ENCODE peak calls at places on chromosome 10, in five cellular contexts. One of them, this sample, is unnamed.
A peak's percentile ranks its signal among the peaks of the same experiment; 100 is the strongest.

GRCh38 chr10:73995035-73995358 is 2.9 kb upstream of the VCL start:
- DNase-seq in body of pancreas: no peak
- DNase-seq in colonic mucosa: no peak
- DNase-seq in Peyer's patch: no peak
- DNase-seq in heart left ventricle: no peak
- DNase-seq in this sample: no peak

GRCh38 chr10:86795353-86795752 is 38.9 kb downstream of the BMPR1A start:
- DNase-seq in heart left ventricle: no peak
- DNase-seq in Peyer's patch: no peak
- DNase-seq in colonic mucosa: no peak
- DNase-seq in body of pancreas: no peak
- DNase-seq in this sample: no peak

GRCh38 chr10:91144961-91145360 is 75.5 kb upstream of the PCGF5 start:
- DNase-seq in colonic mucosa: no peak
- DNase-seq in heart left ventricle: no peak
- DNase-seq in Peyer's patch: no peak
- DNase-seq in body of pancreas: no peak
- DNase-seq in this sample: no peak

GRCh38 chr10:68598978-68599753 is 39.0 kb downstream of the TET1 start:
- DNase-seq in colonic mucosa: peak; percentile 32
- DNase-seq in body of pancreas: peak; percentile 36
- DNase-seq in heart left ventricle: peak; percentile 46
- DNase-seq in Peyer's patch: no peak
- DNase-seq in this sample: no peak

GRCh38 chr10:131735577-131735976 is 165.2 kb upstream of the PPP2R2D start:
- DNase-seq in Peyer's patch: no peak
- DNase-seq in heart left ventricle: no peak
- DNase-seq in body of pancreas: no peak
- DNase-seq in colonic mucosa: no peak
- DNase-seq in this sample: no peak

GRCh38 chr10:52956861-52957260 is 184.3 kb upstream of the MBL2 start:
- DNase-seq in colonic mucosa: no peak
- DNase-seq in heart left ventricle: no peak
- DNase-seq in Peyer's patch: no peak
- DNase-seq in body of pancreas: no peak
- DNase-seq in this sample: no peak

GRCh38 chr10:52486840-52487611 is 172.9 kb downstream of the DKK1 start:
- DNase-seq in Peyer's patch: no peak
- DNase-seq in colonic mucosa: no peak
- DNase-seq in heart left ventricle: no peak
- DNase-seq in body of pancreas: no peak
- DNase-seq in this sample: no peak

GRCh38 chr10:124239134-124239533 is 145.7 kb upstream of the CHST15 start:
- DNase-seq in heart left ventricle: no peak
- DNase-seq in Peyer's patch: no peak
- DNase-seq in body of pancreas: no peak
- DNase-seq in colonic mucosa: no peak
- DNase-seq in this sample: no peak

GRCh38 chr10:22629126-22629525 is 85.3 kb downstream of the PIP4K2A start:
- DNase-seq in body of pancreas: no peak
- DNase-seq in Peyer's patch: no peak
- DNase-seq in colonic mucosa: no peak
- DNase-seq in heart left ventricle: no peak
- DNase-seq in this sample: no peak

GRCh38 chr10:28858641-28859040 is 181.3 kb downstream of the BAMBI start:
- DNase-seq in heart left ventricle: no peak
- DNase-seq in Peyer's patch: no peak
- DNase-seq in colonic mucosa: no peak
- DNase-seq in body of pancreas: no peak
- DNase-seq in this sample: no peak

GRCh38 chr10:103789771-103790201 is 65.6 kb downstream of the SH3PXD2A start:
- DNase-seq in Peyer's patch: no peak
- DNase-seq in colonic mucosa: peak; percentile 83
- DNase-seq in body of pancreas: peak; percentile 43
- DNase-seq in heart left ventricle: no peak
- DNase-seq in this sample: no peak

GRCh38 chr10:120738658-120739057 is 112.5 kb upstream of the WDR11 start:
- DNase-seq in heart left ventricle: no peak
- DNase-seq in Peyer's patch: no peak
- DNase-seq in body of pancreas: no peak
- DNase-seq in colonic mucosa: no peak
- DNase-seq in this sample: no peak

GRCh38 chr10:11210211-11210922 is 192.7 kb downstream of the CELF2 start:
- DNase-seq in heart left ventricle: peak; percentile 50
- DNase-seq in Peyer's patch: no peak
- DNase-seq in colonic mucosa: peak; percentile 46
- DNase-seq in body of pancreas: no peak
- DNase-seq in this sample: no peak

GRCh38 chr10:14126697-14127440 is 203.9 kb downstream of the FRMD4A start:
- DNase-seq in heart left ventricle: no peak
- DNase-seq in colonic mucosa: no peak
- DNase-seq in body of pancreas: no peak
- DNase-seq in Peyer's patch: no peak
- DNase-seq in this sample: no peak

GRCh38 chr10:119470920-119471702 is 71.4 kb downstream of the RGS10 start:
- DNase-seq in Peyer's patch: no peak
- DNase-seq in heart left ventricle: no peak
- DNase-seq in body of pancreas: no peak
- DNase-seq in colonic mucosa: no peak
- DNase-seq in this sample: no peak

GRCh38 chr10:107616463-107617131 is 452.1 kb upstream of the SORCS1 start:
- DNase-seq in body of pancreas: no peak
- DNase-seq in colonic mucosa: no peak
- DNase-seq in heart left ventricle: no peak
- DNase-seq in Peyer's patch: no peak
- DNase-seq in this sample: no peak

GRCh38 chr10:113520606-113521481 is 32.0 kb upstream of the HABP2 start:
- DNase-seq in colonic mucosa: peak; percentile 68
- DNase-seq in body of pancreas: peak; percentile 84
- DNase-seq in heart left ventricle: peak; percentile 75
- DNase-seq in Peyer's patch: peak; percentile 18
- DNase-seq in this sample: no peak

GRCh38 chr10:126006264-126006663 is 109.9 kb downstream of the FANK1 start:
- DNase-seq in heart left ventricle: no peak
- DNase-seq in body of pancreas: no peak
- DNase-seq in Peyer's patch: no peak
- DNase-seq in colonic mucosa: no peak
- DNase-seq in this sample: no peak

GRCh38 chr10:69645751-69646687 is 16.0 kb downstream of the FAM241B start:
- DNase-seq in colonic mucosa: no peak
- DNase-seq in body of pancreas: no peak
- DNase-seq in heart left ventricle: no peak
- DNase-seq in Peyer's patch: no peak
- DNase-seq in this sample: no peak

GRCh38 chr10:1546431-1547110 is 190.8 kb downstream of the ADARB2 start:
- DNase-seq in heart left ventricle: no peak
- DNase-seq in colonic mucosa: no peak
- DNase-seq in body of pancreas: no peak
- DNase-seq in Peyer's patch: no peak
- DNase-seq in this sample: no peak

GRCh38 chr10:11612004-11613001 is 853 bp upstream of the USP6NL start:
- DNase-seq in colonic mucosa: peak; percentile 25
- DNase-seq in heart left ventricle: no peak
- DNase-seq in body of pancreas: no peak
- DNase-seq in Peyer's patch: no peak
- DNase-seq in this sample: no peak

GRCh38 chr10:71984126-71984797 is 20.1 kb downstream of the CHST3 start:
- DNase-seq in Peyer's patch: no peak
- DNase-seq in heart left ventricle: no peak
- DNase-seq in colonic mucosa: no peak
- DNase-seq in body of pancreas: no peak
- DNase-seq in this sample: no peak
- H3K4me1 ChIP-seq in Peyer's patch: no peaks in the 10 kb centered on the region
- H3K4me1 ChIP-seq in heart left ventricle: peaks cover 82% of the 10 kb centered on the region
- H3K4me1 ChIP-seq in colonic mucosa: no peaks in the 10 kb centered on the region
- H3K4me1 ChIP-seq in body of pancreas: peaks cover 69% of the 10 kb centered on the region
- H3K4me1 ChIP-seq in this sample: no peaks in the 10 kb centered on the region

DNA sequence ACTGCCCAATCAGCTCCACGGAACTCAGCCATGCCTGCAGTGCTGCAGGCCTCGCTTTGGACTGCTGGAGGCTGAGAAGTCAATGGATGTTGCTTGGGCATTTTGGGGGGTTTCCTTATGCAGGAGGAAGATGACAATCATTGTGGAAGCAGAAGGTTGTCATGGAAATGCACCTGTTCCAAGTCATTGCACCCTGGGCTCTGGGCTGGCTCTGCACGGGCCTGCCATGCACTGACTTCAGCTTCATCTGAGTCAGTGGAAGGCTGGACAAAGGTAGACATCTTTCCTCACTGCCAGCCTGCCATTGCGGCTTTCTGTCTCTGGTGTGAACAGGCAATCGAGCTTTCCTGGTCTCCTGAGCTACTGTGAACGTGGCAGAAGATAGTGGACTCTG is 217.4 kb downstream of the RPS24 start:
- DNase-seq in colonic mucosa: no peak
- DNase-seq in Peyer's patch: no peak
- DNase-seq in body of pancreas: no peak
- DNase-seq in heart left ventricle: no peak
- DNase-seq in this sample: no peak
- H3K27ac ChIP-seq in colonic mucosa: no peak overlapping the region
- H3K27ac ChIP-seq in Peyer's patch: no peak overlapping the region
- H3K27ac ChIP-seq in body of pancreas: no peak overlapping the region
- H3K27ac ChIP-seq in heart left ventricle: no peak overlapping the region
- H3K27ac ChIP-seq in this sample: no peak overlapping the region

DNA sequence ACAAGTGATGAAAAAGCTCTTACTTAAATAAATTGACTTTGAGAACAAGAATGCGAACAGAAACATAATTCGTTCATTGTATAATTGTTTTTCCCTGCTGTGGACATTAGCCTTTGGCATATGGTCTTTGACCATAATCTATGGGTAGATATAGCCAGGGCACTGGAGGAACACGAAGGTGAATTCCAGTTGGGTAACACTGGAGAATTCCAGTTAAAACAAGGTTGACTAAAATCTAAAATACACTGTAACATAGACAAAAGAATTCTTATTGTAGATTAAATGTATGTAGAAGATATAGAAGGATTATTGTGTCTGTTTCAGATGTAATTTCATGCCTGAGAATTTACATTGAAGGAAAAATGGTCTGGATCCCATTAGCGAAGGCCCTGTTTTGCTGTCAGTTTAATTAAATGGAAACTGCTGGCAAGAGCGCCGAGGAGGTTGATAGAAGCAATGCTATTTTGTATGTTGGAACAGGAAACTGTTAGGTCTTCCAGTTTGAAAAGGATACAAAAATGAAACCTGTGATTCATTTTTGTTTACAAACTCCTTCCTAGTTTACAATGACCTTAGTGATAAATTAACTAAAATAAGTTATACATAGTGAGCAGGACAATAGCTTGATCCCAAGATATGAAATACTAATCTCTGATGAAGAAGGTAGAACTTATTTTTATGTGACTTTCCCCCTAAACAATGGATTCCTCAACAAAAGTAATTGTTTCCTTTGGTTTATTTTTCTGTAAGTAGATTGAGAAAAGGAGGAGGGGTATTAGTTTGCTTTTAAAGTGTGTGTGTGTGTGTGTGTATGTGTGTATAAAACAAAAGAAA is 68.9 kb downstream of the ARID5B start:
- DNase-seq in Peyer's patch: no peak
- DNase-seq in body of pancreas: no peak
- DNase-seq in heart left ventricle: no peak
- DNase-seq in colonic mucosa: no peak
- DNase-seq in this sample: no peak
- H3K4me1 ChIP-seq in Peyer's patch: no peaks in the 10 kb centered on the region
- H3K4me1 ChIP-seq in body of pancreas: peaks cover 19% of the 10 kb centered on the region
- H3K4me1 ChIP-seq in heart left ventricle: peaks cover 65% of the 10 kb centered on the region
- H3K4me1 ChIP-seq in colonic mucosa: peaks cover 5% of the 10 kb centered on the region
- H3K4me1 ChIP-seq in this sample: peaks cover 2% of the 10 kb centered on the region

DNA sequence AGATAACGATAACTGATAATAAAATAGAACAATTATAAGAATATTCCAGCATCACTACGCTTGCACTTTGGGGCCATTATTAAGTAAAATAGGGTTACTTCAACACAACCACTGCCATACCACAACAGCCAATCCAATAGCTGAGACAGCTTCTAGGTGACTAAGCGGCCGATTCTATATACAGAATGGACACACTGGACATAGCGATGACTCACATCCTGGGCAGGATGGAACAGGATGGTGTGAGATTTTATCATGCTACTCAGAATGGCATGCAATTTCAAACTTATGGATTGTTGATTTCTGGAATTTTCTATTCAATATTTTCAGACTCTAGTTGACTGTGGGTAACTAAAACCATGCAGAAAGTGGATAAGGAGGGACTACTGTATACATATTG is 920.9 kb downstream of the LRMDA start:
- DNase-seq in Peyer's patch: no peak
- DNase-seq in heart left ventricle: no peak
- DNase-seq in colonic mucosa: no peak
- DNase-seq in body of pancreas: no peak
- DNase-seq in this sample: no peak
- H3K27ac ChIP-seq in Peyer's patch: no peak overlapping the region
- H3K27ac ChIP-seq in heart left ventricle: no peak overlapping the region
- H3K27ac ChIP-seq in colonic mucosa: no peak overlapping the region
- H3K27ac ChIP-seq in body of pancreas: no peak overlapping the region
- H3K27ac ChIP-seq in this sample: no peak overlapping the region

GRCh38 chr10:102283488-102283887 is 38.2 kb downstream of the GBF1 start:
- DNase-seq in body of pancreas: no peak
- DNase-seq in heart left ventricle: no peak
- DNase-seq in colonic mucosa: no peak
- DNase-seq in Peyer's patch: no peak
- DNase-seq in this sample: no peak

GRCh38 chr10:102285134-102285533 is 39.8 kb downstream of the GBF1 start:
- DNase-seq in Peyer's patch: no peak
- DNase-seq in heart left ventricle: no peak
- DNase-seq in colonic mucosa: no peak
- DNase-seq in body of pancreas: no peak
- DNase-seq in this sample: no peak

GRCh38 chr10:102283890-102284289 is 38.6 kb downstream of the GBF1 start:
- DNase-seq in heart left ventricle: no peak
- DNase-seq in Peyer's patch: no peak
- DNase-seq in colonic mucosa: no peak
- DNase-seq in body of pancreas: no peak
- DNase-seq in this sample: no peak

GRCh38 chr10:102287538-102287937 is 42.2 kb downstream of the GBF1 start:
- DNase-seq in Peyer's patch: no peak
- DNase-seq in heart left ventricle: no peak
- DNase-seq in body of pancreas: no peak
- DNase-seq in colonic mucosa: no peak
- DNase-seq in this sample: no peak

DNA sequence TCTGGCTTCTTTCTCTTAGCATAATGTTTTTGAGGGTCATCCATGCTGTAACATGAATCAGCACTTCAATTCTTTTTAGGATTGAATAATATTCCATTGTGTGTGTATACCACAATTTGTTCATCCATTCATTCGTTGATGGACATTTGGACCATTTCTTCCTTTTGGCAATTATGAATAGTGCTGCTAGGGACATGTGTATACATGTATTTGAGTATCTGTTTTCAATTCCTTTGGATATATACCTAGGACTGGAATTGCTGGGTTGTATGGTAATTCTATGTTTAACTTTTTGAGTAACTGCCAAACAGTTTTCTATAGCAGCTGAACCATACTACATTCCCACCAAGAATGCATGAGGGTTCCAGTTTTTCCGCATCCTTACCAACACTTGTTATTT is 39.2 kb downstream of the GBF1 start:
- DNase-seq in colonic mucosa: no peak
- DNase-seq in body of pancreas: no peak
- DNase-seq in Peyer's patch: no peak
- DNase-seq in heart left ventricle: no peak
- DNase-seq in this sample: no peak
- H3K4me1 ChIP-seq in colonic mucosa: no peaks in the 10 kb centered on the region
- H3K4me1 ChIP-seq in body of pancreas: peaks cover 16% of the 10 kb centered on the region
- H3K4me1 ChIP-seq in Peyer's patch: no peaks in the 10 kb centered on the region
- H3K4me1 ChIP-seq in heart left ventricle: peaks cover 46% of the 10 kb centered on the region
- H3K4me1 ChIP-seq in this sample: peaks cover 20% of the 10 kb centered on the region